ENCODE peak calls at places on chromosome 15, in nine cellular contexts. X is pancreas, V is endothelial cell of umbilical vein, B is RWPE2, S is dorsolateral prefrontal cortex, T is fibroblast of lung, G is ovary, D is H1, L is Panc1. R is an unnamed sample.

GRCh38 chr15:59501531-59502113 is 63.6 kb downstream of the FAM81A start:
- DNase-seq in X (no peak), V (peak; percentile 72), B (no peak), S (no peak), T (peak; percentile 55), G (no peak), D (peak; percentile 63), L (peak; percentile 48), R (peak; percentile 39)

GRCh38 chr15:31223478-31224350 is 102.9 kb upstream of the KLF13 start:
- DNase-seq in X (no peak), V (peak; percentile 18), B (no peak), S (no peak), T (no peak), G (no peak), D (peak; percentile 47), L (no peak), R (no peak)

GRCh38 chr15:59401810-59402569 is 29.3 kb upstream of the MYO1E start:
- DNase-seq in X (no peak), V (no peak), B (no peak), S (no peak), T (no peak), G (no peak), D (no peak), L (no peak), R (no peak)

GRCh38 chr15:95734422-95735316 is 595.8 kb upstream of the NR2F2 start:
- DNase-seq in X (no peak), V (peak; percentile 96), B (no peak), S (no peak), T (peak; percentile 88), G (no peak), D (no peak), L (no peak), R (no peak)

GRCh38 chr15:79160211-79160610 is 69.6 kb upstream of the RASGRF1 start:
- DNase-seq in X (no peak), V (no peak), B (no peak), S (no peak), T (no peak), G (no peak), D (no peak), L (no peak), R (no peak)

GRCh38 chr15:39429898-39430357 is 151.0 kb upstream of the THBS1 start:
- DNase-seq in X (no peak), V (peak; percentile 99), B (no peak), S (no peak), T (peak; percentile 98), G (no peak), D (no peak), L (no peak), R (no peak)

GRCh38 chr15:80710635-80711553 is 15.8 kb downstream of the ABHD17C start:
- DNase-seq in X (no peak), V (no peak), B (no peak), S (no peak), T (peak; percentile 51), G (no peak), D (no peak), L (no peak), R (no peak)

GRCh38 chr15:45678459-45679178 is 43.8 kb downstream of the SQOR start:
- DNase-seq in X (no peak), V (no peak), B (no peak), S (no peak), T (no peak), G (no peak), D (no peak), L (no peak), R (no peak)

GRCh38 chr15:50228866-50229265 is 36.7 kb downstream of the HDC start:
- DNase-seq in X (no peak), V (no peak), B (no peak), S (no peak), T (no peak), G (no peak), D (no peak), L (no peak), R (no peak)

GRCh38 chr15:34987982-34988873 is at the start of gene ZNF770:
- DNase-seq in X (peak; percentile 86), V (peak; percentile 82), B (peak; percentile 79), S (peak; percentile 77), T (peak; percentile 74), G (peak; percentile 88), D (peak; percentile 93), L (no peak), R (peak; percentile 78)

GRCh38 chr15:64044315-64045105 is 1.8 kb downstream of the DAPK2 start:
- DNase-seq in X (no peak), V (no peak), B (no peak), S (no peak), T (no peak), G (no peak), D (no peak), L (no peak), R (no peak)

GRCh38 chr15:81910997-81911396 is 134.8 kb downstream of the MEX3B start:
- DNase-seq in X (no peak), V (no peak), B (no peak), S (no peak), T (no peak), G (no peak), D (no peak), L (no peak), R (no peak)

GRCh38 chr15:64651573-64652260 is 123.7 kb downstream of the RBPMS2 start:
- DNase-seq in X (no peak), V (no peak), B (no peak), S (no peak), T (no peak), G (no peak), D (no peak), L (no peak), R (peak; percentile 63)

GRCh38 chr15:54288049-54288448 is 309.8 kb downstream of the UNC13C start:
- DNase-seq in X (no peak), V (no peak), B (no peak), S (no peak), T (no peak), G (no peak), D (no peak), L (no peak), R (no peak)

GRCh38 chr15:54280726-54281125 is 302.5 kb downstream of the UNC13C start:
- DNase-seq in X (no peak), V (no peak), B (no peak), S (no peak), T (no peak), G (no peak), D (no peak), L (no peak), R (no peak)

GRCh38 chr15:54277834-54278233 is 299.6 kb downstream of the UNC13C start:
- DNase-seq in X (no peak), V (no peak), B (no peak), S (no peak), T (no peak), G (no peak), D (no peak), L (no peak), R (no peak)

GRCh38 chr15:54282228-54282836 is 304.1 kb downstream of the UNC13C start:
- DNase-seq in X (no peak), V (no peak), B (no peak), S (no peak), T (no peak), G (no peak), D (no peak), L (no peak), R (no peak)
- H3K27ac ChIP-seq in X (no peak overlapping the region), V (no peak overlapping the region), B (no peak overlapping the region), S (no peak overlapping the region), T (no peak overlapping the region), G (no peak overlapping the region), D (no peak overlapping the region), L (no peak overlapping the region), R (no peak overlapping the region)

DNA sequence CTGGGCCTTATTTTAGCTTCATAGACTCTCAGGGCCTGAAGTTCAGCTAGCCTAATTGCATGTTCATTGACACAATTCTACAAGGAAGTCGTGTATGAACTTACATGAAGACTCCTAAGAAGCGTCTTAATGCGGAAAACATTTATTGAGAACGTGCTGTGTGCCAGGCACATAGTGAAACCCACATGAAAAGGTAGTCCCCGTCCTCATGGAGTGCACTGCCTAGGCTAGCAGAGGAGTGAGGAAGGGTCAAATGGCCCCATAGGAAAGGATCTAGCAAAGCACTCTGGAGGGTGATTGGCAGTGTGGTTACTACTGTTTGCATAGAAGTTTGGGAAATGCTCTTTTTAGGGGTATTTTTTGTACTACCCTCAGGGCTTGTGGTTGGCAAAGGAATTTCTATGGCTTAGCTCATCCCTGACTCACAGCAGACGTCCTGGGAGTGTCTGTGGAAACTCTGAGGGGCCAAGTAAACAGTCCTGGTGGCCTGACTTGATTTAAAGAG is 854 bp upstream of the NPTN start:
- DNase-seq in X (no peak), V (peak; percentile 26), B (peak; percentile 87), S (no peak), T (peak; percentile 94), G (no peak), D (no peak), L (peak; percentile 64), R (no peak)
- H3K27ac ChIP-seq in X (peak overlapping the region; percentile 92), V (peak overlapping the region; percentile 89), B (peak overlapping the region; percentile 97), S (peak overlapping the region; percentile 91), T (peak overlapping the region; percentile 93), G (no peak overlapping the region), D (peak overlapping the region; percentile 52), L (peak overlapping the region; percentile 95), R (peak overlapping the region; percentile 75)

GRCh38 chr15:76555247-76555646 is 218.7 kb downstream of the ISL2 start:
- DNase-seq in X (no peak), V (no peak), B (no peak), S (no peak), T (no peak), G (no peak), D (no peak), L (no peak), R (no peak)
- H3K27ac ChIP-seq in X (no peak overlapping the region), V (no peak overlapping the region), B (no peak overlapping the region), S (no peak overlapping the region), T (no peak overlapping the region), G (no peak overlapping the region), D (no peak overlapping the region), L (no peak overlapping the region), R (no peak overlapping the region)

GRCh38 chr15:62208884-62209283 is 43.8 kb upstream of the C2CD4B start:
- DNase-seq in X (no peak), V (no peak), B (no peak), S (no peak), T (no peak), G (no peak), D (no peak), L (no peak), R (no peak)

GRCh38 chr15:62209821-62210220 is 44.7 kb upstream of the C2CD4B start:
- DNase-seq in X (no peak), V (no peak), B (no peak), S (no peak), T (no peak), G (no peak), D (no peak), L (no peak), R (no peak)

GRCh38 chr15:62209322-62209721 is 44.2 kb upstream of the C2CD4B start:
- DNase-seq in X (peak; percentile 47), V (no peak), B (no peak), S (no peak), T (no peak), G (no peak), D (no peak), L (no peak), R (no peak)

GRCh38 chr15:62212746-62213145 is 47.7 kb upstream of the C2CD4B start:
- DNase-seq in X (no peak), V (no peak), B (no peak), S (no peak), T (no peak), G (no peak), D (no peak), L (no peak), R (no peak)

DNA sequence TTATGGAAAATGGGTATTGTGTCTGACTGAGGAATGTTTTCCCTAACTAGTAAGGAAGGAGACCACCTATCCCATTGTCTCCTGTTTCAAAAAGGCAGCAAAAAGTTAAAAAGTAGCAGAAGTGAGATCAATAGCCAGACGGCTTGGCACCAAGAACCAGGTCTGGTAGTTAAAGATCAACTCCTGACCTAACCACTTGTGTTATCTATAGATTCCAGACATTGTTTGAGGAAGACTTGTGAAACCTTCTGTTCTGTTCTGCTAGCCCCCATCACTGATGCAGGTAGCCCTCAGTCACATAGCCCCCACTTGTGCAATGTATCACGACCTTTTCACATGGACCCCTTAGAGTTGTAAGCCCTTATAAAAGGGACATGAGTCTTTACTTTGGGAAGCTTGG is 46.3 kb upstream of the C2CD4B start:
- DNase-seq in X (no peak), V (no peak), B (no peak), S (no peak), T (no peak), G (no peak), D (no peak), L (no peak), R (no peak)
- H3K27ac ChIP-seq in X (peak overlapping the region; percentile 64), V (no peak overlapping the region), B (no peak overlapping the region), S (no peak overlapping the region), T (no peak overlapping the region), G (no peak overlapping the region), D (no peak overlapping the region), L (no peak overlapping the region), R (no peak overlapping the region)